ENCODE peak calls at places on chromosomes 2 and 18, in four cellular contexts. One of them, this sample, is unnamed. For H3K4me1, the result is how much of the 10 kb centered on the place peaks cover.

GRCh38 chr18:33146009-33146408 is 294.5 kb downstream of the CCDC178 start:
- DNase-seq in IMR-90: no peak
- DNase-seq in prostate gland: no peak
- DNase-seq in adrenal gland: no peak
- DNase-seq in this sample: no peak

GRCh38 chr18:55491606-55492005 is 96.4 kb downstream of the TCF4 start:
- DNase-seq in IMR-90: peak
- DNase-seq in adrenal gland: no peak
- DNase-seq in prostate gland: no peak
- DNase-seq in this sample: no peak

GRCh38 chr2:146818122-146818521 is 1026.7 kb upstream of the ACVR2A start:
- DNase-seq in prostate gland: no peak
- DNase-seq in adrenal gland: no peak
- DNase-seq in IMR-90: peak
- DNase-seq in this sample: no peak

GRCh38 chr2:61793389-61793836 is 60.4 kb downstream of the FAM161A start:
- DNase-seq in prostate gland: peak
- DNase-seq in adrenal gland: peak
- DNase-seq in IMR-90: peak
- DNase-seq in this sample: peak

GRCh38 chr2:11140492-11140891 is 14.8 kb upstream of the SLC66A3 start:
- DNase-seq in adrenal gland: no peak
- DNase-seq in IMR-90: peak
- DNase-seq in prostate gland: no peak
- DNase-seq in this sample: no peak

GRCh38 chr2:199818001-199818400 is 33.0 kb downstream of the FTCDNL1 start:
- DNase-seq in adrenal gland: no peak
- DNase-seq in prostate gland: no peak
- DNase-seq in IMR-90: no peak
- DNase-seq in this sample: no peak

GRCh38 chr2:58650781-58651180 is 409.7 kb upstream of the FANCL start:
- DNase-seq in adrenal gland: no peak
- DNase-seq in prostate gland: no peak
- DNase-seq in IMR-90: no peak
- DNase-seq in this sample: no peak

GRCh38 chr2:5007596-5007995 is 684.6 kb upstream of the SOX11 start:
- DNase-seq in adrenal gland: no peak
- DNase-seq in IMR-90: no peak
- DNase-seq in prostate gland: no peak
- DNase-seq in this sample: no peak

GRCh38 chr2:208375452-208376068 is 31.0 kb upstream of the PTH2R start:
- DNase-seq in adrenal gland: no peak
- DNase-seq in prostate gland: no peak
- DNase-seq in IMR-90: no peak
- DNase-seq in this sample: no peak

GRCh38 chr2:197089659-197090058 is 163.2 kb upstream of the PGAP1 start:
- DNase-seq in IMR-90: no peak
- DNase-seq in adrenal gland: no peak
- DNase-seq in prostate gland: no peak
- DNase-seq in this sample: no peak

GRCh38 chr18:70491734-70492348 is 203.0 kb downstream of the SOCS6 start:
- DNase-seq in prostate gland: no peak
- DNase-seq in adrenal gland: peak
- DNase-seq in IMR-90: peak
- DNase-seq in this sample: peak

GRCh38 chr2:196437626-196438025 is 201.9 kb upstream of the CCDC150 start:
- DNase-seq in adrenal gland: no peak
- DNase-seq in prostate gland: no peak
- DNase-seq in IMR-90: no peak
- DNase-seq in this sample: no peak

GRCh38 chr2:20192781-20193180 is 32.1 kb downstream of the SDC1 start:
- DNase-seq in IMR-90: no peak
- DNase-seq in prostate gland: no peak
- DNase-seq in adrenal gland: no peak
- DNase-seq in this sample: no peak

GRCh38 chr2:23791030-23791429 is 135.9 kb downstream of the ATAD2B start:
- DNase-seq in prostate gland: no peak
- DNase-seq in adrenal gland: no peak
- DNase-seq in IMR-90: peak
- DNase-seq in this sample: no peak

GRCh38 chr2:197707316-197708213 is 2.4 kb downstream of the MARS2 start:
- DNase-seq in IMR-90: peak
- DNase-seq in prostate gland: no peak
- DNase-seq in adrenal gland: no peak
- DNase-seq in this sample: no peak

GRCh38 chr2:126634273-126634861 is 21.6 kb upstream of the GYPC start:
- DNase-seq in adrenal gland: peak
- DNase-seq in IMR-90: peak
- DNase-seq in prostate gland: no peak
- DNase-seq in this sample: peak

GRCh38 chr2:140863713-140864112 is 1267.1 kb downstream of the LRP1B start:
- DNase-seq in prostate gland: no peak
- DNase-seq in IMR-90: peak
- DNase-seq in adrenal gland: no peak
- DNase-seq in this sample: no peak

GRCh38 chr2:221817052-221817451 is 244.9 kb upstream of the EPHA4 start:
- DNase-seq in prostate gland: no peak
- DNase-seq in adrenal gland: no peak
- DNase-seq in IMR-90: no peak
- DNase-seq in this sample: no peak

GRCh38 chr2:148660999-148661398 is 16.4 kb downstream of the EPC2 start:
- DNase-seq in prostate gland: no peak
- DNase-seq in IMR-90: peak
- DNase-seq in adrenal gland: no peak
- DNase-seq in this sample: no peak

GRCh38 chr2:112646102-112646719 is 472 bp downstream of the SLC20A1 start:
- DNase-seq in IMR-90: no peak
- DNase-seq in adrenal gland: no peak
- DNase-seq in prostate gland: peak
- DNase-seq in this sample: no peak

GRCh38 chr2:98253461-98254073 is 92.7 kb upstream of the CNGA3 start:
- DNase-seq in IMR-90: no peak
- DNase-seq in prostate gland: no peak
- DNase-seq in adrenal gland: peak
- DNase-seq in this sample: no peak

GRCh38 chr2:11681722-11682589 is 12.0 kb upstream of the NTSR2 start:
- DNase-seq in adrenal gland: peak
- DNase-seq in IMR-90: no peak
- DNase-seq in prostate gland: peak
- DNase-seq in this sample: peak

GRCh38 chr2:190110131-190110530 is 47.6 kb upstream of the MSTN start:
- DNase-seq in prostate gland: no peak
- DNase-seq in adrenal gland: no peak
- DNase-seq in IMR-90: peak
- DNase-seq in this sample: no peak

DNA sequence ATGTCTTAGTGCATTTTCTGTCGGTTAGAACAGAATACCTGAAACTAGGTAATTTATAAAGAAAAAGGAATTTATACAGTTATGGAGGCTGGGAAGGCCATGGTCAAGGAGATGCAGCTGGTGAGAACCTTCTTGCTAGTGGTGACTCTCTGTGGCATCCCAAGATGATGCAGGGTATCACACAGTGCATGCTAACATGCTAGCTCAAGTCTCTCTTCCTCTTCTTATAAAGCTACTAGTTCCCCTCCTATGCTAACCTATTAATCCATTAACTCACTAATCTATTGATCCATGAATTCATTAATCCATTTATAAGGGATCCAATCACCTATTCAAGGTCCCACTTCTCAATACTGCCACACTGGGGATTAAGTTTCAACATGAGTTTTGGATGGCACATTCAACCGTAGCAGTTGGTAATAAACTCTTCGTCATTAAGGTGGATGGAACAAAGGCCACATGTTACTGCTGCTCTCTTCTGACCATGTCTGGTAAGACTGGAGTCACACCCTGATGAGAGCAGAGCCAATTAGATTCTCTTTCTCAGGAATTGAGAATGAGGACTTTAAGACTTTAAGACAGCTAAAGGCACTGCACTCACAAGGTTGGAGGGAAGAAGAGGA is 211.6 kb upstream of the SMAD7 start:
- DNase-seq in IMR-90: no peak
- DNase-seq in prostate gland: no peak
- DNase-seq in adrenal gland: no peak
- DNase-seq in this sample: no peak
- TF ChIP-seq CTCF in IMR-90: no peak
- TF ChIP-seq CTCF in prostate gland: no peak
- TF ChIP-seq CTCF in adrenal gland: no peak
- TF ChIP-seq CTCF in this sample: no peak

GRCh38 chr2:119250891-119251290 is 27.3 kb downstream of the STEAP3 start:
- DNase-seq in IMR-90: no peak
- DNase-seq in adrenal gland: no peak
- DNase-seq in prostate gland: no peak
- DNase-seq in this sample: no peak

GRCh38 chr2:119252186-119253113 is 28.8 kb downstream of the STEAP3 start:
- DNase-seq in adrenal gland: no peak
- DNase-seq in IMR-90: peak
- DNase-seq in prostate gland: no peak
- DNase-seq in this sample: no peak

GRCh38 chr2:119253114-119253702 is 29.6 kb downstream of the STEAP3 start:
- DNase-seq in IMR-90: peak
- DNase-seq in prostate gland: no peak
- DNase-seq in adrenal gland: no peak
- DNase-seq in this sample: no peak

GRCh38 chr2:119249855-119250775 is 26.5 kb downstream of the STEAP3 start:
- DNase-seq in IMR-90: no peak
- DNase-seq in prostate gland: no peak
- DNase-seq in adrenal gland: no peak
- DNase-seq in this sample: no peak

GRCh38 chr2:119251652-119252051 is 28.0 kb downstream of the STEAP3 start:
- DNase-seq in prostate gland: no peak
- DNase-seq in IMR-90: no peak
- DNase-seq in adrenal gland: no peak
- DNase-seq in this sample: no peak
- H3K4me1 ChIP-seq in prostate gland: under half
- H3K4me1 ChIP-seq in IMR-90: under half
- H3K4me1 ChIP-seq in adrenal gland: under half
- H3K4me1 ChIP-seq in this sample: under half

GRCh38 chr2:178414266-178415247 is 36.4 kb downstream of the PRKRA start:
- DNase-seq in IMR-90: peak
- DNase-seq in adrenal gland: peak
- DNase-seq in prostate gland: peak
- DNase-seq in this sample: peak

GRCh38 chr2:178412047-178412446 is 38.9 kb downstream of the PRKRA start:
- DNase-seq in IMR-90: no peak
- DNase-seq in adrenal gland: no peak
- DNase-seq in prostate gland: no peak
- DNase-seq in this sample: no peak

GRCh38 chr2:178417916-178418315 is 33.1 kb downstream of the PRKRA start:
- DNase-seq in adrenal gland: no peak
- DNase-seq in IMR-90: no peak
- DNase-seq in prostate gland: no peak
- DNase-seq in this sample: no peak

GRCh38 chr2:178415979-178416378 is 35.0 kb downstream of the PRKRA start:
- DNase-seq in prostate gland: no peak
- DNase-seq in IMR-90: no peak
- DNase-seq in adrenal gland: no peak
- DNase-seq in this sample: no peak

GRCh38 chr2:178413472-178414265 is 37.3 kb downstream of the PRKRA start:
- DNase-seq in IMR-90: peak
- DNase-seq in adrenal gland: peak
- DNase-seq in prostate gland: peak
- DNase-seq in this sample: peak
- TF ChIP-seq POLR2A in IMR-90: peak
- TF ChIP-seq POLR2A in adrenal gland: peak
- TF ChIP-seq POLR2A in prostate gland: no peak
- TF ChIP-seq POLR2A in this sample: peak

DNA sequence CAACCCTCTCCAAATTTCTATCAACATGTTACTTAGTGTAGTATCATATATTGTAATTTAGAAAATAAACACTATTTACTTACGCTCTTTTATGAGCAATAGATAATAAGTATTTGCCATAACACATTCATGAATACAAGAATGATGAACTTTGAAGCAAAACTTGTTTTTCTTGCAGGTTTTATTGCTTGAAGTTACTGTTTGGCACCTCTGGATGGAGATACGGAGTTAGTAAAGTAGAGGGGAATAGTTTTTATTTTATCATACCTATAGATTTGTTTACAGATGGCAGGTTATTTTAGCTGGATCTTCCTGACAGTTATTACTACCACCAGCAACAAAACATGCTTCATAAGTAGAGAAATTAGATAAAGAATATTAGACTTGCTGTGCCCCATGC is 274.2 kb upstream of the LRRTM4 start:
- DNase-seq in adrenal gland: no peak
- DNase-seq in IMR-90: no peak
- DNase-seq in prostate gland: no peak
- DNase-seq in this sample: no peak
- TF ChIP-seq CTCF in adrenal gland: no peak
- TF ChIP-seq CTCF in IMR-90: no peak
- TF ChIP-seq CTCF in prostate gland: no peak
- TF ChIP-seq CTCF in this sample: no peak

DNA sequence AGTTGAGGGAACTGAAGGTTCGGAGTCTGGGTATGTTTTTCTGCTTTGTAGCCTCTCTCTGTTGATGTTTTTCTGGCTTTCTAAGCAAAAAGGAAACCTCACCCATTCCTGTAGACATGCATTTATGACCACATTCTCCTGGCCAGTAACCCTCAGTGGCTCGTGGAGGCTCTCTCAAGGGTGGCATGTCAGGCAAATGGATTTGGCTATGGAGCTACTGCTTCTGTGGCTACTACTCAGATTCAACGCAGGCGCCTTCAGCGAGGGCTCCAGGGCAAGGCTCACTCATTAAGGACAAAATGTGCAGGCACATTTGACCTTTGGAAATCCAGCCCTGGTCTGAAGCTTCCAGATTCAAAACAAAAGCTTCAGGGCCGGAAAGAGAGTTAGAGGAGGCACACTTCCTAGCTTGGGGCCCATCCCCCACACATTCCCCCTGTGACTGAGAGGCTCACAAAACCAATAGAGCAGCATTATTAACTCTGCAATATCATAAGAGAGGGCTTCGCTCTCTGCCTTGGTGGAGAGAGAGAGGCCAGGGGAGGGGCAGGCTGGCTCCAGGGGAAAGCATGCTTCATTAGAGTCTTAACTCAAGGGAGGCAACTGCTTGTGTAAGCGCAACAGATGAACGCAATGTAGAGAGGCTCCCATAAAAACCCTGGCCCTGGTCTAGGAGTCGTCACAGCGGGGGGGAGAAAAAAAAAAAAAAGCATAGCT is 22.1 kb downstream of the KLF7 start:
- DNase-seq in IMR-90: no peak
- DNase-seq in adrenal gland: peak
- DNase-seq in prostate gland: no peak
- DNase-seq in this sample: peak
- H3K4me1 ChIP-seq in IMR-90: under half
- H3K4me1 ChIP-seq in adrenal gland: half or more
- H3K4me1 ChIP-seq in prostate gland: under half
- H3K4me1 ChIP-seq in this sample: under half